ENCODE peak calls at places on chromosomes 12 and 14, in ten cellular contexts. G is AG20443; P is substantia nigra; H is activated T-cell treated with anti-CD3 and anti-CD28 coated beads, Interleukin-2, amount 50 U/mL, for 72 hours; W is hepatic stellate cell; N is breast epithelium; M is memory B cell; D is HFFc6; F is GM03348; V is left lung. R is an unnamed sample.

GRCh38 chr14:39768579-39768978 is 336.3 kb upstream of the FBXO33 start:
- DNase-seq in G (no peak), P (no peak), H (no peak), W (no peak), N (no peak), M (no peak), D (no peak), F (no peak), V (no peak), R (no peak)

GRCh38 chr12:61870658-61871559 is 389.3 kb upstream of the USP15 start:
- DNase-seq in G (no peak), P (no peak), H (peak), W (no peak), N (no peak), M (no peak), D (no peak), F (no peak), V (no peak), R (no peak)

GRCh38 chr14:65287264-65288131 is 125.0 kb upstream of the FUT8 start:
- DNase-seq in G (no peak), P (no peak), H (peak), W (no peak), N (no peak), M (no peak), D (no peak), F (no peak), V (no peak), R (no peak)

GRCh38 chr12:106149096-106149784 is 10.5 kb upstream of the NUAK1 start:
- DNase-seq in G (no peak), P (peak), H (no peak), W (no peak), N (no peak), M (no peak), D (no peak), F (peak), V (no peak), R (peak)

GRCh38 chr14:103867523-103867953 is 20.2 kb upstream of the PPP1R13B start:
- DNase-seq in G (no peak), P (no peak), H (no peak), W (no peak), N (no peak), M (no peak), D (no peak), F (no peak), V (no peak), R (no peak)

GRCh38 chr14:72975776-72976175 is 49.5 kb downstream of the DCAF4 start:
- DNase-seq in G (no peak), P (no peak), H (no peak), W (no peak), N (no peak), M (no peak), D (no peak), F (no peak), V (no peak), R (no peak)

GRCh38 chr14:20606190-20606901 is 15.2 kb upstream of the RNASE12 start:
- DNase-seq in G (peak), P (no peak), H (no peak), W (peak), N (no peak), M (no peak), D (peak), F (peak), V (no peak), R (peak)

GRCh38 chr12:6961278-6961694 is 9.2 kb downstream of the PHB2 start:
- DNase-seq in G (peak), P (no peak), H (peak), W (peak), N (peak), M (peak), D (no peak), F (no peak), V (peak), R (peak)

GRCh38 chr12:105523164-105524057 is 192.9 kb downstream of the C12orf75 start:
- DNase-seq in G (peak), P (no peak), H (no peak), W (peak), N (no peak), M (no peak), D (peak), F (peak), V (peak), R (peak)

GRCh38 chr12:120356567-120357030 is 12.4 kb downstream of the MSI1 start:
- DNase-seq in G (peak), P (peak), H (peak), W (peak), N (peak), M (peak), D (peak), F (peak), V (peak), R (peak)

GRCh38 chr14:67457782-67458181 is 30.7 kb downstream of the TMEM229B start:
- DNase-seq in G (no peak), P (no peak), H (no peak), W (no peak), N (peak), M (no peak), D (no peak), F (no peak), V (peak), R (peak)

GRCh38 chr12:30268036-30268435 is 427.6 kb downstream of the IPO8 start:
- DNase-seq in G (no peak), P (no peak), H (no peak), W (no peak), N (no peak), M (no peak), D (no peak), F (no peak), V (no peak), R (no peak)

GRCh38 chr14:104138098-104138890 is at the start of gene KIF26A:
- DNase-seq in G (no peak), P (no peak), H (peak), W (no peak), N (no peak), M (no peak), D (no peak), F (peak), V (peak), R (no peak)

GRCh38 chr14:91171291-91171690 is 57.4 kb downstream of the DGLUCY start:
- DNase-seq in G (no peak), P (no peak), H (no peak), W (no peak), N (no peak), M (no peak), D (no peak), F (no peak), V (no peak), R (no peak)

GRCh38 chr12:92363295-92364146 is 217.9 kb upstream of the BTG1 start:
- DNase-seq in G (peak), P (peak), H (peak), W (peak), N (no peak), M (peak), D (peak), F (peak), V (peak), R (peak)

GRCh38 chr12:48002773-48003218 is 1.5 kb downstream of the COL2A1 start:
- DNase-seq in G (peak), P (no peak), H (no peak), W (peak), N (no peak), M (no peak), D (no peak), F (peak), V (no peak), R (peak)

GRCh38 chr12:70196732-70197361 is 46.4 kb upstream of the CNOT2 start:
- DNase-seq in G (no peak), P (no peak), H (no peak), W (no peak), N (no peak), M (no peak), D (no peak), F (peak), V (no peak), R (no peak)

GRCh38 chr14:60250318-60251035 is 1.5 kb downstream of the PPM1A start:
- DNase-seq in G (peak), P (no peak), H (no peak), W (peak), N (no peak), M (no peak), D (no peak), F (peak), V (no peak), R (peak)

GRCh38 chr14:31419179-31420012 is 954 bp downstream of the HEATR5A start:
- DNase-seq in G (no peak), P (no peak), H (no peak), W (peak), N (no peak), M (no peak), D (peak), F (peak), V (no peak), R (peak)

GRCh38 chr12:116141833-116142162 is 135.7 kb downstream of the MED13L start:
- DNase-seq in G (no peak), P (no peak), H (no peak), W (no peak), N (no peak), M (no peak), D (no peak), F (no peak), V (no peak), R (no peak)

GRCh38 chr12:65637150-65637549 is 187.1 kb upstream of the HMGA2 start:
- DNase-seq in G (no peak), P (no peak), H (no peak), W (no peak), N (no peak), M (no peak), D (no peak), F (no peak), V (no peak), R (no peak)

GRCh38 chr12:129877383-129877782 is 26.4 kb downstream of the TMEM132D start:
- DNase-seq in G (no peak), P (no peak), H (no peak), W (no peak), N (no peak), M (no peak), D (no peak), F (no peak), V (no peak), R (no peak)

GRCh38 chr14:71739273-71739990 is 192.8 kb upstream of the RGS6 start:
- DNase-seq in G (no peak), P (no peak), H (no peak), W (no peak), N (no peak), M (no peak), D (no peak), F (no peak), V (no peak), R (peak)

GRCh38 chr12:69150083-69150795 is 89.1 kb upstream of the CPSF6 start:
- DNase-seq in G (no peak), P (no peak), H (no peak), W (no peak), N (no peak), M (no peak), D (no peak), F (no peak), V (no peak), R (no peak)

R was measured in EL.